ENCODE peak calls at places on chromosomes 12 and 14, in eight cellular contexts. One of them, this sample, is unnamed.

GRCh38 chr12:47825239-47825639 is 5.5 kb upstream of the HDAC7 start:
- DNase-seq in KG1: no peak
- DNase-seq in hepatic stellate cell: no peak
- DNase-seq in HuH-7.5: no peak
- DNase-seq in right cardiac atrium: peak
- DNase-seq in AG09309: no peak
- DNase-seq in OCI-LY7: no peak
- DNase-seq in NT2/D1: no peak
- DNase-seq in this sample: no peak

GRCh38 chr12:104763163-104763805 is 194.8 kb downstream of the SLC41A2 start:
- DNase-seq in KG1: no peak
- DNase-seq in hepatic stellate cell: no peak
- DNase-seq in HuH-7.5: no peak
- DNase-seq in right cardiac atrium: no peak
- DNase-seq in AG09309: no peak
- DNase-seq in OCI-LY7: no peak
- DNase-seq in NT2/D1: no peak
- DNase-seq in this sample: no peak

GRCh38 chr14:95477411-95478089 is 38.9 kb downstream of the SYNE3 start:
- DNase-seq in KG1: no peak
- DNase-seq in hepatic stellate cell: no peak
- DNase-seq in HuH-7.5: no peak
- DNase-seq in right cardiac atrium: peak
- DNase-seq in AG09309: no peak
- DNase-seq in OCI-LY7: no peak
- DNase-seq in NT2/D1: no peak
- DNase-seq in this sample: no peak

GRCh38 chr12:117792471-117792870 is 176.3 kb downstream of the KSR2 start:
- DNase-seq in KG1: no peak
- DNase-seq in hepatic stellate cell: no peak
- DNase-seq in HuH-7.5: no peak
- DNase-seq in right cardiac atrium: no peak
- DNase-seq in AG09309: no peak
- DNase-seq in OCI-LY7: no peak
- DNase-seq in NT2/D1: no peak
- DNase-seq in this sample: no peak

GRCh38 chr12:27973487-27973890 is 956 bp upstream of the PTHLH start:
- DNase-seq in KG1: no peak
- DNase-seq in hepatic stellate cell: no peak
- DNase-seq in HuH-7.5: peak
- DNase-seq in right cardiac atrium: no peak
- DNase-seq in AG09309: no peak
- DNase-seq in OCI-LY7: no peak
- DNase-seq in NT2/D1: no peak
- DNase-seq in this sample: no peak

GRCh38 chr12:107544947-107545346 is 140.7 kb upstream of the PWP1 start:
- DNase-seq in KG1: no peak
- DNase-seq in hepatic stellate cell: no peak
- DNase-seq in HuH-7.5: no peak
- DNase-seq in right cardiac atrium: no peak
- DNase-seq in AG09309: no peak
- DNase-seq in OCI-LY7: no peak
- DNase-seq in NT2/D1: no peak
- DNase-seq in this sample: no peak

GRCh38 chr12:38384816-38385491 is 68.4 kb downstream of the ALG10B start:
- DNase-seq in KG1: no peak
- DNase-seq in hepatic stellate cell: no peak
- DNase-seq in HuH-7.5: no peak
- DNase-seq in right cardiac atrium: no peak
- DNase-seq in AG09309: no peak
- DNase-seq in OCI-LY7: no peak
- DNase-seq in NT2/D1: peak
- DNase-seq in this sample: no peak

GRCh38 chr14:22994762-22995275 is 12.5 kb upstream of the AJUBA start:
- DNase-seq in KG1: no peak
- DNase-seq in hepatic stellate cell: peak
- DNase-seq in HuH-7.5: no peak
- DNase-seq in right cardiac atrium: no peak
- DNase-seq in AG09309: no peak
- DNase-seq in OCI-LY7: peak
- DNase-seq in NT2/D1: no peak
- DNase-seq in this sample: no peak

GRCh38 chr14:68703093-68703492 is 89.8 kb downstream of the ZFP36L1 start:
- DNase-seq in KG1: no peak
- DNase-seq in hepatic stellate cell: peak
- DNase-seq in HuH-7.5: no peak
- DNase-seq in right cardiac atrium: no peak
- DNase-seq in AG09309: no peak
- DNase-seq in OCI-LY7: no peak
- DNase-seq in NT2/D1: no peak
- DNase-seq in this sample: no peak

GRCh38 chr12:66678640-66679268 is at the start of gene GRIP1:
- DNase-seq in KG1: no peak
- DNase-seq in hepatic stellate cell: no peak
- DNase-seq in HuH-7.5: no peak
- DNase-seq in right cardiac atrium: no peak
- DNase-seq in AG09309: no peak
- DNase-seq in OCI-LY7: no peak
- DNase-seq in NT2/D1: no peak
- DNase-seq in this sample: no peak

GRCh38 chr14:50311337-50311973 is 574 bp downstream of the L2HGDH start:
- DNase-seq in KG1: peak
- DNase-seq in hepatic stellate cell: peak
- DNase-seq in HuH-7.5: peak
- DNase-seq in right cardiac atrium: no peak
- DNase-seq in AG09309: no peak
- DNase-seq in OCI-LY7: no peak
- DNase-seq in NT2/D1: no peak
- DNase-seq in this sample: no peak

GRCh38 chr12:104387190-104387589 is 69.6 kb upstream of the CHST11 start:
- DNase-seq in KG1: no peak
- DNase-seq in hepatic stellate cell: no peak
- DNase-seq in HuH-7.5: no peak
- DNase-seq in right cardiac atrium: no peak
- DNase-seq in AG09309: no peak
- DNase-seq in OCI-LY7: no peak
- DNase-seq in NT2/D1: no peak
- DNase-seq in this sample: no peak

GRCh38 chr14:69312608-69313007 is 52.6 kb downstream of the GALNT16 start:
- DNase-seq in KG1: no peak
- DNase-seq in hepatic stellate cell: no peak
- DNase-seq in HuH-7.5: no peak
- DNase-seq in right cardiac atrium: no peak
- DNase-seq in AG09309: no peak
- DNase-seq in OCI-LY7: no peak
- DNase-seq in NT2/D1: no peak
- DNase-seq in this sample: no peak

GRCh38 chr14:88129306-88130056 is 124.5 kb downstream of the GPR65 start:
- DNase-seq in KG1: no peak
- DNase-seq in hepatic stellate cell: peak
- DNase-seq in HuH-7.5: no peak
- DNase-seq in right cardiac atrium: no peak
- DNase-seq in AG09309: peak
- DNase-seq in OCI-LY7: no peak
- DNase-seq in NT2/D1: no peak
- DNase-seq in this sample: peak

GRCh38 chr12:99005601-99006000 is 360.5 kb downstream of the APAF1 start:
- DNase-seq in KG1: no peak
- DNase-seq in hepatic stellate cell: no peak
- DNase-seq in HuH-7.5: no peak
- DNase-seq in right cardiac atrium: no peak
- DNase-seq in AG09309: peak
- DNase-seq in OCI-LY7: no peak
- DNase-seq in NT2/D1: no peak
- DNase-seq in this sample: no peak

GRCh38 chr14:103372552-103373304 is 12.5 kb upstream of the MARK3 start:
- DNase-seq in KG1: no peak
- DNase-seq in hepatic stellate cell: peak
- DNase-seq in HuH-7.5: no peak
- DNase-seq in right cardiac atrium: no peak
- DNase-seq in AG09309: peak
- DNase-seq in OCI-LY7: no peak
- DNase-seq in NT2/D1: no peak
- DNase-seq in this sample: peak

GRCh38 chr14:74018704-74019407 is at the start of the genes BBOF1 and ENTPD5:
- DNase-seq in KG1: peak
- DNase-seq in hepatic stellate cell: peak
- DNase-seq in HuH-7.5: peak
- DNase-seq in right cardiac atrium: peak
- DNase-seq in AG09309: peak
- DNase-seq in OCI-LY7: peak
- DNase-seq in NT2/D1: peak
- DNase-seq in this sample: peak

GRCh38 chr14:64400829-64401459 is 12.8 kb downstream of the MTHFD1 start:
- DNase-seq in KG1: no peak
- DNase-seq in hepatic stellate cell: no peak
- DNase-seq in HuH-7.5: no peak
- DNase-seq in right cardiac atrium: peak
- DNase-seq in AG09309: no peak
- DNase-seq in OCI-LY7: no peak
- DNase-seq in NT2/D1: no peak
- DNase-seq in this sample: no peak

GRCh38 chr12:32419520-32419960 is 20.2 kb downstream of the FGD4 start:
- DNase-seq in KG1: no peak
- DNase-seq in hepatic stellate cell: no peak
- DNase-seq in HuH-7.5: no peak
- DNase-seq in right cardiac atrium: peak
- DNase-seq in AG09309: no peak
- DNase-seq in OCI-LY7: no peak
- DNase-seq in NT2/D1: no peak
- DNase-seq in this sample: no peak

GRCh38 chr14:75604979-75605825 is 26.8 kb downstream of the FLVCR2 start:
- DNase-seq in KG1: no peak
- DNase-seq in hepatic stellate cell: no peak
- DNase-seq in HuH-7.5: no peak
- DNase-seq in right cardiac atrium: peak
- DNase-seq in AG09309: no peak
- DNase-seq in OCI-LY7: no peak
- DNase-seq in NT2/D1: no peak
- DNase-seq in this sample: no peak

GRCh38 chr12:128259556-128260070 is 7.4 kb upstream of the TMEM132C start:
- DNase-seq in KG1: no peak
- DNase-seq in hepatic stellate cell: no peak
- DNase-seq in HuH-7.5: no peak
- DNase-seq in right cardiac atrium: peak
- DNase-seq in AG09309: no peak
- DNase-seq in OCI-LY7: peak
- DNase-seq in NT2/D1: peak
- DNase-seq in this sample: no peak

GRCh38 chr14:58808828-58809227 is 171.1 kb downstream of the DACT1 start:
- DNase-seq in KG1: no peak
- DNase-seq in hepatic stellate cell: no peak
- DNase-seq in HuH-7.5: no peak
- DNase-seq in right cardiac atrium: peak
- DNase-seq in AG09309: no peak
- DNase-seq in OCI-LY7: no peak
- DNase-seq in NT2/D1: no peak
- DNase-seq in this sample: peak

GRCh38 chr12:752673-753400 is 458 bp downstream of the WNK1 start:
- DNase-seq in KG1: no peak
- DNase-seq in hepatic stellate cell: peak
- DNase-seq in HuH-7.5: peak
- DNase-seq in right cardiac atrium: peak
- DNase-seq in AG09309: no peak
- DNase-seq in OCI-LY7: peak
- DNase-seq in NT2/D1: no peak
- DNase-seq in this sample: no peak

GRCh38 chr12:42905419-42905705 is 315.8 kb upstream of the PRICKLE1 start:
- DNase-seq in KG1: no peak
- DNase-seq in hepatic stellate cell: no peak
- DNase-seq in HuH-7.5: no peak
- DNase-seq in right cardiac atrium: no peak
- DNase-seq in AG09309: no peak
- DNase-seq in OCI-LY7: no peak
- DNase-seq in NT2/D1: no peak
- DNase-seq in this sample: no peak

GRCh38 chr14:105146976-105147700 is 21.4 kb downstream of the JAG2 start:
- DNase-seq in KG1: no peak
- DNase-seq in hepatic stellate cell: no peak
- DNase-seq in HuH-7.5: no peak
- DNase-seq in right cardiac atrium: peak
- DNase-seq in AG09309: no peak
- DNase-seq in OCI-LY7: no peak
- DNase-seq in NT2/D1: no peak
- DNase-seq in this sample: no peak

GRCh38 chr12:18546399-18546798 is 191.4 kb downstream of the PLCZ1 start:
- DNase-seq in KG1: no peak
- DNase-seq in hepatic stellate cell: no peak
- DNase-seq in HuH-7.5: no peak
- DNase-seq in right cardiac atrium: no peak
- DNase-seq in AG09309: no peak
- DNase-seq in OCI-LY7: no peak
- DNase-seq in NT2/D1: no peak
- DNase-seq in this sample: peak

GRCh38 chr14:105537580-105538474 is 11.4 kb downstream of the TMEM121 start:
- DNase-seq in KG1: no peak
- DNase-seq in hepatic stellate cell: peak
- DNase-seq in HuH-7.5: peak
- DNase-seq in right cardiac atrium: peak
- DNase-seq in AG09309: no peak
- DNase-seq in OCI-LY7: peak
- DNase-seq in NT2/D1: no peak
- DNase-seq in this sample: no peak

GRCh38 chr12:2794261-2794735 is 472 bp upstream of the FKBP4 start:
- DNase-seq in KG1: no peak
- DNase-seq in hepatic stellate cell: peak
- DNase-seq in HuH-7.5: peak
- DNase-seq in right cardiac atrium: peak
- DNase-seq in AG09309: no peak
- DNase-seq in OCI-LY7: peak
- DNase-seq in NT2/D1: no peak
- DNase-seq in this sample: no peak

GRCh38 chr12:30796891-30797371 is 42.2 kb upstream of the CAPRIN2 start:
- DNase-seq in KG1: no peak
- DNase-seq in hepatic stellate cell: peak
- DNase-seq in HuH-7.5: peak
- DNase-seq in right cardiac atrium: no peak
- DNase-seq in AG09309: no peak
- DNase-seq in OCI-LY7: no peak
- DNase-seq in NT2/D1: no peak
- DNase-seq in this sample: no peak

GRCh38 chr14:68968051-68968450 is 11.1 kb downstream of the ACTN1 start:
- DNase-seq in KG1: no peak
- DNase-seq in hepatic stellate cell: no peak
- DNase-seq in HuH-7.5: no peak
- DNase-seq in right cardiac atrium: no peak
- DNase-seq in AG09309: no peak
- DNase-seq in OCI-LY7: no peak
- DNase-seq in NT2/D1: no peak
- DNase-seq in this sample: no peak

GRCh38 chr14:34199585-34199984 is 248.7 kb upstream of the EGLN3 start:
- DNase-seq in KG1: no peak
- DNase-seq in hepatic stellate cell: no peak
- DNase-seq in HuH-7.5: no peak
- DNase-seq in right cardiac atrium: no peak
- DNase-seq in AG09309: peak
- DNase-seq in OCI-LY7: no peak
- DNase-seq in NT2/D1: no peak
- DNase-seq in this sample: peak

GRCh38 chr12:104137175-104137901 is 672 bp downstream of the NFYB start:
- DNase-seq in KG1: no peak
- DNase-seq in hepatic stellate cell: peak
- DNase-seq in HuH-7.5: peak
- DNase-seq in right cardiac atrium: peak
- DNase-seq in AG09309: no peak
- DNase-seq in OCI-LY7: peak
- DNase-seq in NT2/D1: no peak
- DNase-seq in this sample: peak

GRCh38 chr14:91511014-91511466 is 930 bp upstream of the PPP4R3A start:
- DNase-seq in KG1: peak
- DNase-seq in hepatic stellate cell: no peak
- DNase-seq in HuH-7.5: peak
- DNase-seq in right cardiac atrium: no peak
- DNase-seq in AG09309: no peak
- DNase-seq in OCI-LY7: peak
- DNase-seq in NT2/D1: no peak
- DNase-seq in this sample: no peak

GRCh38 chr12:89244536-89244935 is 107.8 kb downstream of the DUSP6 start:
- DNase-seq in KG1: peak
- DNase-seq in hepatic stellate cell: no peak
- DNase-seq in HuH-7.5: no peak
- DNase-seq in right cardiac atrium: no peak
- DNase-seq in AG09309: no peak
- DNase-seq in OCI-LY7: peak
- DNase-seq in NT2/D1: no peak
- DNase-seq in this sample: no peak